ENCODE peak calls at places on chromosomes 5 and 9, in five cellular contexts. K is hepatocyte, J is IMR-90, T is Peyer's patch, I is AG04450. V is an unnamed sample.

GRCh38 chr5:103475629-103476240 is 86.9 kb downstream of the NUDT12 start:
- DNase-seq in K (peak; percentile 71), J (peak; percentile 60), T (no peak), I (no peak), V (no peak)

GRCh38 chr9:93301291-93301811 is 117.4 kb downstream of the WNK2 start:
- DNase-seq in K (no peak), J (no peak), T (peak; percentile 46), I (no peak), V (no peak)

GRCh38 chr9:127570533-127571111 is 41.5 kb upstream of the STXBP1 start:
- DNase-seq in K (no peak), J (no peak), T (no peak), I (no peak), V (no peak)

GRCh38 chr5:108266235-108266634 is 115.7 kb downstream of the FBXL17 start:
- DNase-seq in K (no peak), J (peak; percentile 11), T (no peak), I (no peak), V (no peak)

GRCh38 chr5:176735383-176736265 is 74.7 kb upstream of the UNC5A start:
- DNase-seq in K (no peak), J (no peak), T (peak; percentile 30), I (no peak), V (no peak)

GRCh38 chr9:21559402-21560280 is 77.5 kb upstream of the IFNE start:
- DNase-seq in K (peak; percentile 87), J (peak; percentile 55), T (peak; percentile 91), I (no peak), V (no peak)

GRCh38 chr9:80175286-80175906 is 603.6 kb downstream of the TLE4 start:
- DNase-seq in K (peak; percentile 57), J (peak; percentile 64), T (no peak), I (no peak), V (no peak)

GRCh38 chr5:58153255-58153654 is 306.6 kb downstream of the PLK2 start:
- DNase-seq in K (no peak), J (peak; percentile 39), T (no peak), I (no peak), V (no peak)

GRCh38 chr9:16281707-16282106 is 588.8 kb downstream of the BNC2 start:
- DNase-seq in K (no peak), J (no peak), T (no peak), I (no peak), V (no peak)

GRCh38 chr5:176676361-176676824 is 29.1 kb downstream of the TSPAN17 start:
- DNase-seq in K (no peak), J (peak; percentile 16), T (no peak), I (no peak), V (peak; percentile 62)

GRCh38 chr9:120628207-120628924 is 48.4 kb upstream of the CDK5RAP2 start:
- DNase-seq in K (no peak), J (no peak), T (no peak), I (no peak), V (no peak)

GRCh38 chr9:115033800-115034199 is 84.2 kb downstream of the TNC start:
- DNase-seq in K (no peak), J (no peak), T (no peak), I (no peak), V (no peak)

GRCh38 chr9:95103385-95104087 is 214.0 kb downstream of the FANCC start:
- DNase-seq in K (no peak), J (no peak), T (peak; percentile 46), I (no peak), V (peak; percentile 58)

GRCh38 chr9:88766778-88767503 is 224.3 kb upstream of the S1PR3 start:
- DNase-seq in K (no peak), J (peak; percentile 86), T (no peak), I (no peak), V (no peak)

GRCh38 chr5:155089649-155090048 is 76.1 kb downstream of the KIF4B start:
- DNase-seq in K (no peak), J (no peak), T (no peak), I (no peak), V (no peak)

GRCh38 chr9:114803459-114803858 is 2.4 kb downstream of the TNFSF15 start:
- DNase-seq in K (no peak), J (no peak), T (no peak), I (no peak), V (peak; percentile 21)

GRCh38 chr9:81335879-81336421 is 353.4 kb downstream of the TLE1 start:
- DNase-seq in K (no peak), J (no peak), T (no peak), I (no peak), V (no peak)

GRCh38 chr9:8649157-8649556 is 849.6 kb upstream of the DMAC1 start:
- DNase-seq in K (no peak), J (no peak), T (no peak), I (no peak), V (no peak)

GRCh38 chr9:89815903-89816573 is 211.2 kb downstream of the GADD45G start:
- DNase-seq in K (no peak), J (no peak), T (no peak), I (no peak), V (peak; percentile 72)

GRCh38 chr5:108003178-108003577 is 332.4 kb upstream of the EFNA5 start:
- DNase-seq in K (peak; percentile 10), J (peak; percentile 61), T (no peak), I (peak; percentile 18), V (no peak)

GRCh38 chr9:27367175-27367798 is 70.3 kb upstream of the EQTN start:
- DNase-seq in K (no peak), J (no peak), T (no peak), I (no peak), V (no peak)

GRCh38 chr9:105694848-105695581 is 674 bp downstream of the TMEM38B start:
- DNase-seq in K (peak; percentile 75), J (peak; percentile 37), T (peak; percentile 76), I (no peak), V (peak; percentile 56)

DNA sequence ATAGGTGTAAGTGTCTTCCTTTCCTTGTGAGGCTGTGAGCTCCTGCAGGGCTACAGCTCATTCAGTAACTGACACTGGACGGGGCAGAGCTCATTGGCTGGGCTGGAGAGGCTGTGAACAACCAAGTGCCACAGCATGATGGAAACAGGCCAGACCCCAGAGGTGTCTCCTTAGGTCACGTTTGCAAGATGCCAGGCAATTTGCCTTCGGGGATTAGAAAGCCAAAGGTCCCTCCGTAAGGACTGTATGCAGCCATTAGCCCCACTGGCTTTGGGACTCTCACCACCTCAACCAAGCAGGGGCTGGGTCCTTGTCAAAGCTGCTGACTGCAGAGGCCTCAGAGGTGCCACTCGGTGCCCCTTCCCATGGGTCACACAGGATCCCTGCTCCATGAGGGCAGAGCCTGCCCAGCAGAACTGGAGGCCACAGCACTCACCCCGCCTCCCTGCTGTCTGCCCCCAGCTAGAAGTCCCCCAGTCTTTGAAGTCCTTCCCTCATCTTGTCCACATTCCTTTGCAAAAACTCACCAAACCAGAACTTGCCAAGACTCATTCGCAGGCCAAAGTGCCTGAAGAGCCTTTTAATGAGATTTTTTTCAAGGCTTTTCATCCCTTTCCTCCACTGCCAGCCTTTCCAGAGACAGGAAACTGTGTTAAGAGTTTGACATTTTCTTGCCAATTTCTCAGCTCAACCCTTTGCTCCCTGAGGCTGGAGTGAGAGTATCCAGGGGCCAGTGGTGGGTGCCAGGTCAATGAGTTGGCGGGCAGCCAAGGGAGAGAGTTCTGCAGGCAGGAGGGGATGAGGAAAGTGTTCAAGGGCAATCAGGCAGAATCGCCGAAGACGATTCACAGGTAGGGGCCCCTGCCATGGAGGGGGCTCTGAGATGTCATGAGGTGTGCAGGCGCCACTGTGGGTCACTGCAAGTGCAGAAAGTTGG is 39.7 kb upstream of the SLC25A51 start:
- DNase-seq in K (no peak), J (peak; percentile 94), T (no peak), I (peak; percentile 71), V (no peak)
- H3K27ac ChIP-seq in K (peak overlapping the region; percentile 54), J (peak overlapping the region; percentile 81), T (no peak overlapping the region), I (peak overlapping the region; percentile 73), V (peak overlapping the region; percentile 30)

GRCh38 chr5:134738963-134739661 is 764 bp downstream of the CAMLG start:
- DNase-seq in K (peak; percentile 68), J (peak; percentile 49), T (peak; percentile 53), I (no peak), V (no peak)
- TF ChIP-seq CTCF in K (no peak), J (peak; percentile 5), T (no peak), I (no peak), V (no peak)

DNA sequence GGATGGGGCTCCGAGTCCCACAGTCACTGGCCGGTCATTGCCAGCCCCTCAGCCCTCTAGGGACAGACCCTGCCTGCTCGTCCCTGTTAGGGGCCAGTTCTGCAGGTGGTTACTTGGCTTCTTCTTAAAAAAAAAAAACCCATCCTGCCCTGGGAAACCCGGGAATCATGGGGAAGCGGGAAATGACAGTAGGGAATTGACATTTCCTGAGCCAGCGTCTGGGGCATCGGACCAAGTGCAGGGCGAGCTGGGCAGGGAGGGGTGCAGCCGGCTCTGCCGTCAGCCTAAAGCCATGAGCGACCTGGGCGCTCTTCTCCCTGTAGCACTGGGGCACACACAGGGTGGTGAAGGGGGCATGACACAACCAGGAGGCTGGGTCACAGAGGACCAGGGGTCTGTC is 66.6 kb downstream of the RXRA start:
- DNase-seq in K (no peak), J (no peak), T (no peak), I (no peak), V (no peak)
- H3K4me3 ChIP-seq in K (no peak overlapping the region), J (no peak overlapping the region), T (no peak overlapping the region), I (no peak overlapping the region), V (no peak overlapping the region)

DNA sequence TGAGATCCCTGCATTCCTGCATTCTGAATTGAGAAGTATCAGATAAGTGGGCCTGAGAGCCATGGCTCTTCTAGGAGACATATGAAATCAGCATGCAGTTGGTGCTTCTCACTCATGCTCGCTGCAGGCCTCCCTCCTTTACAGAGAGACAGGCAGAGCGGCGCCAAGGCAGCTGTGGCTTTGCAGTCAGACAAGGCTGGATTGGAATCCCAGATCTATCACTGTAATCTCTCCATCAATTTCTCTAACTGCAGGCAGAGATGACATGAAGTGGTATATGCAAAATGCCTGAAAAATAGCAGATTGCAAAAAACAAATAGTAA is 25.2 kb downstream of the BOD1 start:
- DNase-seq in K (no peak), J (no peak), T (no peak), I (no peak), V (no peak)
- H3K27ac ChIP-seq in K (no peak overlapping the region), J (no peak overlapping the region), T (no peak overlapping the region), I (no peak overlapping the region), V (peak overlapping the region; percentile 58)

DNA sequence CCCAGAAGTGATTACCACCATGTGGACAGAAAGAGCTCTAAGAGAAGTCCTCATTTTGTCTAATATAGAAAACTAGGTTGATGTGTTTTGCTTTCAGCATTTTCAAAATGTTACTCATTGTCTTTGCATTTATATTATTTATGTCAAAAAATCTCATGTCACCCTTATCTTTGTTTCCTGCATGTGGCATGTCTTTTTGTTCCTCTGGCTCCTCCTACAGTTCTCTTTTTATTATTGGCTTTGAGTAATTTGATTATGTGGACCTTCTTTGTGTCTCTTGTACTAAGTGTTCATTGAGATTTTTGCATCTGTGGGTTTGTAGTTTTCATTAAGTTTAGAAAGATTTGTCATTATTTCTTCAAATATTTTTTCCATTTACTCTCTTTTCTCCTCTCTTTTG is 58.8 kb downstream of the GNG10 start:
- DNase-seq in K (no peak), J (peak; percentile 7), T (no peak), I (no peak), V (no peak)
- TF ChIP-seq CTCF in K (no peak), J (peak; percentile 17), T (no peak), I (no peak), V (no peak)

GRCh38 chr9:99889120-99889519 is 17.3 kb upstream of the STX17 start:
- DNase-seq in K (no peak), J (no peak), T (no peak), I (no peak), V (no peak)

GRCh38 chr9:99896119-99896518 is 10.3 kb upstream of the STX17 start:
- DNase-seq in K (no peak), J (no peak), T (no peak), I (no peak), V (no peak)

GRCh38 chr9:99895510-99895909 is 10.9 kb upstream of the STX17 start:
- DNase-seq in K (no peak), J (no peak), T (no peak), I (no peak), V (no peak)

GRCh38 chr9:99894826-99895225 is 11.6 kb upstream of the STX17 start:
- DNase-seq in K (no peak), J (no peak), T (no peak), I (no peak), V (no peak)
- H3K4me3 ChIP-seq in K (no peak overlapping the region), J (no peak overlapping the region), T (no peak overlapping the region), I (no peak overlapping the region), V (no peak overlapping the region)